ENCODE peak calls at places on chromosomes 3 and 15, in eight cellular contexts. S is hypothalamus; G is activated T-helper 1 cell treated with anti-CD3 and anti-CD28 coated beads, Interleukin-12 subunit alpha, Interleukin-12 subunit beta, Interleukin-2, Interleukin-4 antibody, amounts not matched to agents 30 ng/mL and 10 ng/mL and 1 ng/mL, durations not matched to agents 14 hours and 24 hours and 36 hours; C is activated gamma-delta T cell treated with Interleukin-2 at 50 U/mL for 16 hours; E is WTC11; N is CD4-positive, alpha-beta T cell; L is HEK293T; K is cardiac muscle cell. Q is an unnamed sample.

GRCh38 chr15:73633991-73634495 is 854 bp upstream of the NPTN start:
- DNase-seq in S (no peak), G (no peak), C (no peak), E (no peak), N (no peak), L (no peak), K (peak), Q (peak)

GRCh38 chr3:38374221-38374620 is 27.6 kb downstream of the XYLB start:
- DNase-seq in S (no peak), G (peak), C (no peak), E (no peak), N (no peak), L (no peak), K (no peak), Q (no peak)

GRCh38 chr15:93708721-93709120 is 522.6 kb upstream of the MCTP2 start:
- DNase-seq in S (no peak), G (no peak), C (no peak), E (no peak), N (no peak), L (no peak), K (no peak), Q (no peak)

GRCh38 chr15:88861621-88862020 is 33.7 kb downstream of the HAPLN3 start:
- DNase-seq in S (no peak), G (no peak), C (no peak), E (no peak), N (no peak), L (no peak), K (no peak), Q (no peak)

GRCh38 chr3:10574101-10574615 is 68.8 kb upstream of the ATP2B2 start:
- DNase-seq in S (no peak), G (no peak), C (no peak), E (no peak), N (no peak), L (no peak), K (no peak), Q (no peak)

GRCh38 chr3:113270786-113271185 is 59.4 kb downstream of the BOC start:
- DNase-seq in S (no peak), G (no peak), C (no peak), E (no peak), N (no peak), L (no peak), K (no peak), Q (no peak)

GRCh38 chr15:89051875-89052274 is 36.4 kb upstream of the ABHD2 start:
- DNase-seq in S (no peak), G (no peak), C (no peak), E (no peak), N (no peak), L (no peak), K (peak), Q (no peak)

GRCh38 chr15:82914396-82914795 is 38.1 kb downstream of the HOMER2 start:
- DNase-seq in S (no peak), G (no peak), C (no peak), E (no peak), N (no peak), L (no peak), K (no peak), Q (no peak)

GRCh38 chr3:126474498-126475410 is 937 bp downstream of the ZXDC start:
- DNase-seq in S (no peak), G (peak), C (no peak), E (peak), N (peak), L (peak), K (peak), Q (no peak)

GRCh38 chr15:41256577-41257038 is 25.5 kb downstream of the CHP1 start:
- DNase-seq in S (no peak), G (no peak), C (no peak), E (no peak), N (no peak), L (no peak), K (peak), Q (no peak)

GRCh38 chr3:169966951-169967915 is 626 bp downstream of the SEC62 start:
- DNase-seq in S (peak), G (no peak), C (peak), E (peak), N (peak), L (peak), K (peak), Q (peak)

GRCh38 chr15:60000113-60000823 is 3.8 kb upstream of the FOXB1 start:
- DNase-seq in S (no peak), G (no peak), C (no peak), E (peak), N (no peak), L (no peak), K (no peak), Q (no peak)

GRCh38 chr3:32401541-32402052 is 9.9 kb downstream of the CMTM7 start:
- DNase-seq in S (peak), G (peak), C (peak), E (peak), N (peak), L (peak), K (peak), Q (peak)

GRCh38 chr15:70375586-70375985 is 277.9 kb upstream of the TLE3 start:
- DNase-seq in S (no peak), G (no peak), C (no peak), E (no peak), N (no peak), L (no peak), K (no peak), Q (no peak)

GRCh38 chr15:45993072-45993471 is 358.2 kb downstream of the SQOR start:
- DNase-seq in S (no peak), G (no peak), C (no peak), E (no peak), N (no peak), L (no peak), K (no peak), Q (no peak)

GRCh38 chr3:60430208-60430607 is 821.0 kb downstream of the FHIT start:
- DNase-seq in S (no peak), G (no peak), C (no peak), E (no peak), N (no peak), L (no peak), K (no peak), Q (no peak)

GRCh38 chr3:188153498-188153948 is 434 bp upstream of the LPP start:
- DNase-seq in S (no peak), G (no peak), C (peak), E (peak), N (no peak), L (peak), K (peak), Q (peak)

GRCh38 chr3:77919244-77919643 is 879.3 kb downstream of the ROBO2 start:
- DNase-seq in S (no peak), G (no peak), C (no peak), E (no peak), N (no peak), L (no peak), K (no peak), Q (no peak)

GRCh38 chr3:11195721-11196332 is 41.5 kb downstream of the HRH1 start:
- DNase-seq in S (no peak), G (no peak), C (no peak), E (no peak), N (no peak), L (no peak), K (peak), Q (peak)

GRCh38 chr15:57158589-57158988 is 217.7 kb upstream of the CGNL1 start:
- DNase-seq in S (no peak), G (no peak), C (no peak), E (no peak), N (no peak), L (no peak), K (peak), Q (no peak)

GRCh38 chr3:115627180-115628074 is 4.1 kb downstream of the GAP43 start:
- DNase-seq in S (no peak), G (no peak), C (no peak), E (no peak), N (no peak), L (peak), K (no peak), Q (no peak)

GRCh38 chr3:32577621-32578556 is 7.2 kb upstream of the DYNC1LI1 start:
- DNase-seq in S (no peak), G (no peak), C (no peak), E (no peak), N (no peak), L (no peak), K (peak), Q (peak)

GRCh38 chr3:71172951-71173350 is 410.6 kb downstream of the FOXP1 start:
- DNase-seq in S (no peak), G (no peak), C (no peak), E (no peak), N (no peak), L (no peak), K (peak), Q (no peak)

GRCh38 chr3:123021986-123022510 is 5.5 kb downstream of the SEMA5B start:
- DNase-seq in S (no peak), G (no peak), C (no peak), E (no peak), N (no peak), L (no peak), K (no peak), Q (no peak)

GRCh38 chr15:77984446-77984861 is 93.1 kb downstream of the TBC1D2B start:
- DNase-seq in S (no peak), G (no peak), C (no peak), E (no peak), N (no peak), L (no peak), K (no peak), Q (no peak)

GRCh38 chr3:194537732-194538247 is 51.0 kb upstream of the ATP13A3 start:
- DNase-seq in S (no peak), G (no peak), C (no peak), E (no peak), N (no peak), L (no peak), K (peak), Q (peak)